ENCODE peak calls at places on chromosomes 16 and 17, in nine cellular contexts. L is tibial nerve, B is SJCRH30, G is GM23248, D is esophagus muscularis mucosa, T is neural progenitor cell, W is IMR-90, R is left ventricle myocardium inferior, Q is thoracic aorta. N is an unnamed sample.

GRCh38 chr16:2799852-2800226 is 1.6 kb downstream of the PRSS41 start:
- DNase-seq in L (no peak), B (no peak), G (peak; percentile 30), D (no peak), T (no peak), W (peak; percentile 4), R (no peak), Q (no peak), N (no peak)

GRCh38 chr17:60863892-60864673 is 186.4 kb downstream of the BCAS3 start:
- DNase-seq in L (no peak), B (no peak), G (no peak), D (no peak), T (no peak), W (peak; percentile 9), R (no peak), Q (no peak), N (no peak)

GRCh38 chr17:60959011-60959410 is 281.4 kb downstream of the BCAS3 start:
- DNase-seq in L (no peak), B (no peak), G (no peak), D (no peak), T (no peak), W (peak; percentile 43), R (no peak), Q (no peak), N (no peak)

GRCh38 chr16:2282866-2283555 is 15.1 kb upstream of the RNPS1 start:
- DNase-seq in L (no peak), B (no peak), G (no peak), D (no peak), T (no peak), W (no peak), R (no peak), Q (no peak), N (no peak)

GRCh38 chr17:42221886-42222745 is 27.8 kb upstream of the GHDC start:
- DNase-seq in L (no peak), B (peak; percentile 81), G (peak; percentile 74), D (no peak), T (peak; percentile 71), W (peak; percentile 58), R (peak; percentile 36), Q (no peak), N (peak; percentile 63)

GRCh38 chr16:26169451-26169850 is 477.7 kb downstream of the HS3ST4 start:
- DNase-seq in L (no peak), B (no peak), G (no peak), D (peak; percentile 45), T (no peak), W (no peak), R (no peak), Q (no peak), N (no peak)

GRCh38 chr16:76653390-76654026 is 376.3 kb downstream of the CNTNAP4 start:
- DNase-seq in L (no peak), B (peak; percentile 44), G (peak; percentile 48), D (no peak), T (peak; percentile 81), W (peak; percentile 28), R (no peak), Q (no peak), N (no peak)

GRCh38 chr16:19882641-19883040 is 2.0 kb downstream of the GPRC5B start:
- DNase-seq in L (no peak), B (peak; percentile 27), G (no peak), D (no peak), T (peak; percentile 81), W (no peak), R (no peak), Q (no peak), N (no peak)

GRCh38 chr17:57783338-57783742 is 38.2 kb upstream of the CCDC182 start:
- DNase-seq in L (peak; percentile 43), B (peak; percentile 87), G (peak; percentile 52), D (no peak), T (peak; percentile 93), W (peak; percentile 5), R (peak; percentile 70), Q (no peak), N (peak; percentile 60)

GRCh38 chr17:80910043-80910442 is 81.6 kb upstream of the CHMP6 start:
- DNase-seq in L (no peak), B (no peak), G (no peak), D (no peak), T (no peak), W (no peak), R (no peak), Q (no peak), N (no peak)

GRCh38 chr17:10357768-10358167 is 15.0 kb downstream of the MYH13 start:
- DNase-seq in L (no peak), B (peak; percentile 14), G (peak; percentile 7), D (no peak), T (peak; percentile 52), W (no peak), R (no peak), Q (no peak), N (no peak)

GRCh38 chr17:2057714-2058520 is 3.0 kb downstream of the HIC1 start:
- DNase-seq in L (no peak), B (no peak), G (no peak), D (no peak), T (no peak), W (peak; percentile 49), R (no peak), Q (no peak), N (no peak)

GRCh38 chr17:76163919-76164318 is 22.9 kb upstream of the FOXJ1 start:
- DNase-seq in L (no peak), B (no peak), G (no peak), D (no peak), T (no peak), W (no peak), R (no peak), Q (no peak), N (no peak)

GRCh38 chr17:76164331-76164730 is 23.3 kb upstream of the FOXJ1 start:
- DNase-seq in L (no peak), B (peak; percentile 46), G (no peak), D (no peak), T (no peak), W (no peak), R (no peak), Q (no peak), N (no peak)

GRCh38 chr17:76159157-76159556 is 18.1 kb upstream of the FOXJ1 start:
- DNase-seq in L (no peak), B (no peak), G (no peak), D (no peak), T (no peak), W (no peak), R (no peak), Q (no peak), N (no peak)

GRCh38 chr17:76161113-76161512 is 20.1 kb upstream of the FOXJ1 start:
- DNase-seq in L (peak; percentile 28), B (peak; percentile 47), G (no peak), D (no peak), T (no peak), W (no peak), R (no peak), Q (no peak), N (no peak)

GRCh38 chr17:76161619-76162222 is 20.7 kb upstream of the FOXJ1 start:
- DNase-seq in L (no peak), B (no peak), G (no peak), D (no peak), T (no peak), W (no peak), R (no peak), Q (no peak), N (no peak)
- H3K27ac ChIP-seq in L (no peak overlapping the region), B (no peak overlapping the region), G (no peak overlapping the region), D (no peak overlapping the region), T (no peak overlapping the region), W (no peak overlapping the region), R (no peak overlapping the region), Q (no peak overlapping the region), N (no peak overlapping the region)

GRCh38 chr17:49997773-49998703 is 3.0 kb upstream of the DLX3 start:
- DNase-seq in L (peak; percentile 61), B (peak; percentile 95), G (peak; percentile 86), D (no peak), T (peak; percentile 94), W (peak; percentile 77), R (peak; percentile 60), Q (no peak), N (peak; percentile 74)

GRCh38 chr17:49996121-49996494 is 1.1 kb upstream of the DLX3 start:
- DNase-seq in L (no peak), B (no peak), G (no peak), D (no peak), T (peak; percentile 36), W (no peak), R (no peak), Q (no peak), N (no peak)

GRCh38 chr17:49995055-49995738 is at the start of gene DLX3:
- DNase-seq in L (peak; percentile 20), B (peak; percentile 60), G (peak; percentile 91), D (no peak), T (peak; percentile 95), W (peak; percentile 62), R (peak; percentile 63), Q (peak; percentile 42), N (no peak)

GRCh38 chr17:49997256-49997735 is 2.3 kb upstream of the DLX3 start:
- DNase-seq in L (no peak), B (no peak), G (no peak), D (no peak), T (no peak), W (no peak), R (no peak), Q (no peak), N (no peak)

GRCh38 chr17:49996495-49997255 is 1.7 kb upstream of the DLX3 start:
- DNase-seq in L (peak; percentile 28), B (peak; percentile 69), G (peak; percentile 73), D (no peak), T (peak; percentile 82), W (peak; percentile 12), R (peak; percentile 46), Q (no peak), N (peak; percentile 82)
- H3K27me3 ChIP-seq in L (no peaks in the 10 kb centered on the region), B (peaks cover 9% of the 10 kb centered on the region), G (peaks cover 27% of the 10 kb centered on the region), D (peaks cover 45% of the 10 kb centered on the region), T (peaks cover 92% of the 10 kb centered on the region), W (peaks cover 75% of the 10 kb centered on the region), R (peaks cover 100% of the 10 kb centered on the region), Q (peaks cover 23% of the 10 kb centered on the region), N (peaks cover 84% of the 10 kb centered on the region)

DNA sequence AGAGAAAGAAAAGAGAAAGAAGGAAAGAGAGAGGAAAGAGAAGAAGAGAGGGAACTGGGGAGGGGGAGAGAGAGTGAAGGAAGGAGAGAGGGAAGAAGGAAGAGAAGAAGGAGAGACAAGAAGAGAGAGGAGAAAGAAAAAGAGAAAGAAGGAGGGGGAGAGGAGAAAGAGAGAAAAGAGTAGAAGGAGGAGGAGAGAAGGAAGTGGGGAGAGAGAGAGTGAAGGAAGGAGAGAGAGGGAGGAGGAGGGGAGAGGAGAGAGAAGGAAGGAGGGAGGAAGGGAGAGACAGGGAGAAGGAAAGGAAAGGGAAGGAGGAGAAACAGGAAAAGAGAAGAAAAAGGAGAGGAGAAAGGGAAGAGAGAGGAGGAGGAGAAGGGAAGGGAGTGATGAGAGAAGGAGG is 208.5 kb downstream of the MAF start:
- DNase-seq in L (no peak), B (no peak), G (no peak), D (no peak), T (no peak), W (no peak), R (no peak), Q (no peak), N (no peak)
- H3K9me3 ChIP-seq in L (no peaks in the 10 kb centered on the region), B (no peaks in the 10 kb centered on the region), G (no peaks in the 10 kb centered on the region), D (no peaks in the 10 kb centered on the region), T (no peaks in the 10 kb centered on the region), W (peaks cover 33% of the 10 kb centered on the region), R (no peaks in the 10 kb centered on the region), Q (no peaks in the 10 kb centered on the region), N (no peaks in the 10 kb centered on the region)

GRCh38 chr17:73064084-73064938 is 28.2 kb downstream of the SLC39A11 start:
- DNase-seq in L (no peak), B (peak; percentile 65), G (no peak), D (no peak), T (peak; percentile 18), W (no peak), R (no peak), Q (no peak), N (no peak)
- H3K27ac ChIP-seq in L (no peak overlapping the region), B (no peak overlapping the region), G (no peak overlapping the region), D (no peak overlapping the region), T (no peak overlapping the region), W (no peak overlapping the region), R (peak overlapping the region; percentile 62), Q (peak overlapping the region; percentile 55), N (no peak overlapping the region)

N was measured in CD4-positive, alpha-beta T cell.